ENCODE peak calls at places on chromosomes 11 and 22, in ten cellular contexts. One of them, this sample, is unnamed.

GRCh38 chr22:22741843-22742242 is 97.4 kb downstream of the GGTLC2 start:
- DNase-seq in PC-9: no peak
- DNase-seq in neural progenitor cell: no peak
- DNase-seq in IMR-90: no peak
- DNase-seq in mammary epithelial cell: no peak
- DNase-seq in OCI-LY7: no peak
- DNase-seq in GM12878: no peak
- DNase-seq in K562: no peak
- DNase-seq in fibroblast of lung: no peak
- DNase-seq in H1: no peak
- DNase-seq in this sample: no peak

GRCh38 chr11:84289381-84289906 is 1003.3 kb upstream of the CCDC90B start:
- DNase-seq in PC-9: no peak
- DNase-seq in neural progenitor cell: no peak
- DNase-seq in IMR-90: peak; percentile 78
- DNase-seq in mammary epithelial cell: peak; percentile 55
- DNase-seq in OCI-LY7: no peak
- DNase-seq in GM12878: peak; percentile 55
- DNase-seq in K562: no peak
- DNase-seq in fibroblast of lung: peak; percentile 91
- DNase-seq in H1: no peak
- DNase-seq in this sample: no peak

GRCh38 chr11:84384637-84385227 is 1098.6 kb upstream of the CCDC90B start:
- DNase-seq in PC-9: peak; percentile 27
- DNase-seq in neural progenitor cell: peak; percentile 65
- DNase-seq in IMR-90: peak; percentile 34
- DNase-seq in mammary epithelial cell: peak; percentile 28
- DNase-seq in OCI-LY7: peak; percentile 53
- DNase-seq in GM12878: no peak
- DNase-seq in K562: peak; percentile 44
- DNase-seq in fibroblast of lung: peak; percentile 30
- DNase-seq in H1: peak; percentile 66
- DNase-seq in this sample: no peak

GRCh38 chr22:35930933-35931332 is 97.7 kb downstream of the RBFOX2 start:
- DNase-seq in PC-9: peak; percentile 3
- DNase-seq in neural progenitor cell: peak; percentile 54
- DNase-seq in IMR-90: peak; percentile 80
- DNase-seq in mammary epithelial cell: peak; percentile 44
- DNase-seq in OCI-LY7: peak; percentile 80
- DNase-seq in GM12878: peak; percentile 24
- DNase-seq in K562: peak; percentile 64
- DNase-seq in fibroblast of lung: peak; percentile 69
- DNase-seq in H1: no peak
- DNase-seq in this sample: peak; percentile 44

GRCh38 chr11:17411418-17411817 is 23.0 kb upstream of the KCNJ11 start:
- DNase-seq in PC-9: no peak
- DNase-seq in neural progenitor cell: no peak
- DNase-seq in IMR-90: no peak
- DNase-seq in mammary epithelial cell: no peak
- DNase-seq in OCI-LY7: no peak
- DNase-seq in GM12878: no peak
- DNase-seq in K562: no peak
- DNase-seq in fibroblast of lung: no peak
- DNase-seq in H1: no peak
- DNase-seq in this sample: no peak

GRCh38 chr11:28058333-28058732 is 49.6 kb downstream of the KIF18A start:
- DNase-seq in PC-9: no peak
- DNase-seq in neural progenitor cell: peak; percentile 1
- DNase-seq in IMR-90: peak; percentile 51
- DNase-seq in mammary epithelial cell: no peak
- DNase-seq in OCI-LY7: no peak
- DNase-seq in GM12878: no peak
- DNase-seq in K562: no peak
- DNase-seq in fibroblast of lung: peak; percentile 71
- DNase-seq in H1: no peak
- DNase-seq in this sample: no peak

GRCh38 chr22:50274311-50274710 is 4.1 kb upstream of the MAPK11 start:
- DNase-seq in PC-9: peak; percentile 58
- DNase-seq in neural progenitor cell: peak; percentile 81
- DNase-seq in IMR-90: peak; percentile 54
- DNase-seq in mammary epithelial cell: no peak
- DNase-seq in OCI-LY7: peak; percentile 80
- DNase-seq in GM12878: no peak
- DNase-seq in K562: peak; percentile 64
- DNase-seq in fibroblast of lung: peak; percentile 59
- DNase-seq in H1: no peak
- DNase-seq in this sample: no peak

GRCh38 chr11:88404932-88405710 is 67.6 kb upstream of the CTSC start:
- DNase-seq in PC-9: no peak
- DNase-seq in neural progenitor cell: no peak
- DNase-seq in IMR-90: no peak
- DNase-seq in mammary epithelial cell: peak; percentile 93
- DNase-seq in OCI-LY7: no peak
- DNase-seq in GM12878: no peak
- DNase-seq in K562: no peak
- DNase-seq in fibroblast of lung: no peak
- DNase-seq in H1: no peak
- DNase-seq in this sample: no peak

GRCh38 chr11:117872420-117872961 is 4.0 kb downstream of the FXYD6 start:
- DNase-seq in PC-9: no peak
- DNase-seq in neural progenitor cell: no peak
- DNase-seq in IMR-90: no peak
- DNase-seq in mammary epithelial cell: no peak
- DNase-seq in OCI-LY7: no peak
- DNase-seq in GM12878: no peak
- DNase-seq in K562: no peak
- DNase-seq in fibroblast of lung: no peak
- DNase-seq in H1: no peak
- DNase-seq in this sample: no peak

GRCh38 chr11:116842909-116843308 is 5.5 kb upstream of the APOA1 start:
- DNase-seq in PC-9: no peak
- DNase-seq in neural progenitor cell: no peak
- DNase-seq in IMR-90: no peak
- DNase-seq in mammary epithelial cell: no peak
- DNase-seq in OCI-LY7: no peak
- DNase-seq in GM12878: no peak
- DNase-seq in K562: no peak
- DNase-seq in fibroblast of lung: no peak
- DNase-seq in H1: no peak
- DNase-seq in this sample: no peak

GRCh38 chr11:65611028-65611757 is 2.8 kb downstream of the MAP3K11 start:
- DNase-seq in PC-9: no peak
- DNase-seq in neural progenitor cell: no peak
- DNase-seq in IMR-90: no peak
- DNase-seq in mammary epithelial cell: no peak
- DNase-seq in OCI-LY7: no peak
- DNase-seq in GM12878: no peak
- DNase-seq in K562: no peak
- DNase-seq in fibroblast of lung: no peak
- DNase-seq in H1: no peak
- DNase-seq in this sample: no peak

GRCh38 chr11:82980947-82981346 is 79.4 kb downstream of the DDIAS start:
- DNase-seq in PC-9: no peak
- DNase-seq in neural progenitor cell: no peak
- DNase-seq in IMR-90: no peak
- DNase-seq in mammary epithelial cell: no peak
- DNase-seq in OCI-LY7: no peak
- DNase-seq in GM12878: no peak
- DNase-seq in K562: no peak
- DNase-seq in fibroblast of lung: no peak
- DNase-seq in H1: no peak
- DNase-seq in this sample: no peak
- H3K27ac ChIP-seq in PC-9: no peak overlapping the region
- H3K27ac ChIP-seq in neural progenitor cell: no peak overlapping the region
- H3K27ac ChIP-seq in IMR-90: no peak overlapping the region
- H3K27ac ChIP-seq in mammary epithelial cell: no peak overlapping the region
- H3K27ac ChIP-seq in OCI-LY7: no peak overlapping the region
- H3K27ac ChIP-seq in GM12878: no peak overlapping the region
- H3K27ac ChIP-seq in K562: no peak overlapping the region
- H3K27ac ChIP-seq in fibroblast of lung: no peak overlapping the region
- H3K27ac ChIP-seq in H1: no peak overlapping the region
- H3K27ac ChIP-seq in this sample: no peak overlapping the region

DNA sequence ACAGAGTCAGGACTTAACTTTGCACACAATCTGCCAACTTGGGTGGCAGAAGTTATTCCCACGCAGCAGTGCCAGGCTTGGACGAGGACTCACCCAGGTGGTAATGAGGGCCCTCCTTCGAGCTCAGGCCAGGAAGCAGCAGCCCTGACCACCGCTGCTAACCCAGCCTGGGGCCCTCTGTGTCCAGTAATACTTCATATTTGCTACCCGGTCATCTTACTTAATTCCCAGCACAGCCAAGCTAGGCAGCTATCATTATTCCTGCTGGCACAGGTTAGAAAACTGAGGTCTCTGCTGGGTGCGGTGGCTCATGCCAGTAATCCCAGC is 15.4 kb upstream of the LRP5 start:
- DNase-seq in PC-9: no peak
- DNase-seq in neural progenitor cell: no peak
- DNase-seq in IMR-90: no peak
- DNase-seq in mammary epithelial cell: no peak
- DNase-seq in OCI-LY7: no peak
- DNase-seq in GM12878: no peak
- DNase-seq in K562: no peak
- DNase-seq in fibroblast of lung: no peak
- DNase-seq in H1: no peak
- DNase-seq in this sample: no peak
- H3K4me2 ChIP-seq in PC-9: no peak overlapping the region
- H3K4me2 ChIP-seq in neural progenitor cell: no peak overlapping the region
- H3K4me2 ChIP-seq in IMR-90: no peak overlapping the region
- H3K4me2 ChIP-seq in mammary epithelial cell: no peak overlapping the region
- H3K4me2 ChIP-seq in OCI-LY7: peak overlapping the region; percentile 32
- H3K4me2 ChIP-seq in GM12878: no peak overlapping the region
- H3K4me2 ChIP-seq in K562: no peak overlapping the region
- H3K4me2 ChIP-seq in fibroblast of lung: no peak overlapping the region
- H3K4me2 ChIP-seq in H1: no peak overlapping the region
- H3K4me2 ChIP-seq in this sample: no peak overlapping the region

DNA sequence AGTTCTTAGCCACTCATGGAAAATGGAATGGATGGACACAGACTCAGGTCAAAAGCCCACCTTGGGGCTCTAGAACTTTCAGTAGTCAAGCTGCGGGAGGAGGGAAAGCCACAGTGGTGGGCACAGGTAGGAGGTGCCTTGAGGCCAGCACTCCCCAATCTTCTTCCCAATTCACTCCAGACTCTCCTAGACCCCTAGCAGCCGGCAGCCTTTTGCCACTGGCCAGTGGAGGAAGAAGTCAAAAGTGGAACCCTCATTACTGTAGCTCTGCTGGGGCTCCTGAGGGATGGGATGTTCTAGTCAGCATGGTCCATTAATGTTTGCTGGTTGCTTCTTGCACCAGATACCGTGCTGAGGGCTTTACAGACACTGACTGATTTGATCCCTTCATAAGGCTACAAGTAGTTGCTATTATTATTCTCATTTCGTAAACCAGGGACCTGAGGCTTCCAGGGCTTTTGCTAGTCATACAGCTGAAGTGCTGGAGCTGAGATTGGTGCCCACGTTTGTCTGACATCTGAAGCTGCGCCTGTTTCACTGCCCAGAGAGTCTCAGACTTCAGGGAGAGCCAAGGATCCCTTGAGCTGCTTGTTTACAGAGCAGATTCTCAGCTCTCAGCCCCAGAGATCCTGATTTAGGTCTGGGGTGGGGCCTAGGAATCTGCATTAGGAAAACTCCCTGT is 1.1 kb downstream of the UCP3 start:
- DNase-seq in PC-9: no peak
- DNase-seq in neural progenitor cell: no peak
- DNase-seq in IMR-90: no peak
- DNase-seq in mammary epithelial cell: no peak
- DNase-seq in OCI-LY7: no peak
- DNase-seq in GM12878: no peak
- DNase-seq in K562: no peak
- DNase-seq in fibroblast of lung: no peak
- DNase-seq in H1: no peak
- DNase-seq in this sample: no peak
- H3K36me3 ChIP-seq in PC-9: no peaks in the 10 kb centered on the region
- H3K36me3 ChIP-seq in neural progenitor cell: no peaks in the 10 kb centered on the region
- H3K36me3 ChIP-seq in IMR-90: peaks cover 3% of the 10 kb centered on the region
- H3K36me3 ChIP-seq in mammary epithelial cell: no peaks in the 10 kb centered on the region
- H3K36me3 ChIP-seq in OCI-LY7: no peaks in the 10 kb centered on the region
- H3K36me3 ChIP-seq in GM12878: peaks cover 1% of the 10 kb centered on the region
- H3K36me3 ChIP-seq in K562: no peaks in the 10 kb centered on the region
- H3K36me3 ChIP-seq in fibroblast of lung: no peaks in the 10 kb centered on the region
- H3K36me3 ChIP-seq in H1: no peaks in the 10 kb centered on the region
- H3K36me3 ChIP-seq in this sample: no peaks in the 10 kb centered on the region

GRCh38 chr22:45508814-45509213 is 6.1 kb downstream of the FBLN1 start:
- DNase-seq in PC-9: no peak
- DNase-seq in neural progenitor cell: no peak
- DNase-seq in IMR-90: no peak
- DNase-seq in mammary epithelial cell: no peak
- DNase-seq in OCI-LY7: no peak
- DNase-seq in GM12878: no peak
- DNase-seq in K562: no peak
- DNase-seq in fibroblast of lung: no peak
- DNase-seq in H1: no peak
- DNase-seq in this sample: no peak

GRCh38 chr22:45510376-45511232 is 7.9 kb downstream of the FBLN1 start:
- DNase-seq in PC-9: no peak
- DNase-seq in neural progenitor cell: no peak
- DNase-seq in IMR-90: no peak
- DNase-seq in mammary epithelial cell: no peak
- DNase-seq in OCI-LY7: no peak
- DNase-seq in GM12878: no peak
- DNase-seq in K562: no peak
- DNase-seq in fibroblast of lung: peak; percentile 53
- DNase-seq in H1: no peak
- DNase-seq in this sample: no peak

GRCh38 chr22:45512363-45512762 is 9.7 kb downstream of the FBLN1 start:
- DNase-seq in PC-9: no peak
- DNase-seq in neural progenitor cell: no peak
- DNase-seq in IMR-90: no peak
- DNase-seq in mammary epithelial cell: no peak
- DNase-seq in OCI-LY7: no peak
- DNase-seq in GM12878: no peak
- DNase-seq in K562: no peak
- DNase-seq in fibroblast of lung: no peak
- DNase-seq in H1: no peak
- DNase-seq in this sample: no peak

GRCh38 chr22:45515678-45516077 is 13.0 kb downstream of the FBLN1 start:
- DNase-seq in PC-9: no peak
- DNase-seq in neural progenitor cell: no peak
- DNase-seq in IMR-90: no peak
- DNase-seq in mammary epithelial cell: no peak
- DNase-seq in OCI-LY7: no peak
- DNase-seq in GM12878: no peak
- DNase-seq in K562: no peak
- DNase-seq in fibroblast of lung: no peak
- DNase-seq in H1: no peak
- DNase-seq in this sample: no peak

DNA sequence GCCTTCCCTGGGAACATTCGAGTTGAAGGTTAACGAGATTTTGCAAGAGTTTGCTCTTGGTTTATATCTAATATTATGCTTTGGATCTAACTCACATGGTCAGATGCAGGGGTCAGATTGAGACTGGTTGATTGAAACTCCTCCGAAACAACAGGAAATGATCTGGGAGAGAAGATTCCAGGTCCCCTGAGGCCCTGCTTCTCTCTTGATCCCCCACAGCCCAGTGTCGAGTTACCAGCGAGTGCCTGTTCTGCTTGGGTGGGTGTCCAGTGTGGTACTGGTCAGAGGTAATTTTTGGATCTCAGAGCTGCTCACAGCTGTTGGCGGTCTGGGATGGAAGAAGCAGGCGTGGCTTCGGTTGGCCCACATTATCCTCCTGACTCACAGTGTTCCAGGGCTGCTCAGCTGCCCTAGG is 9.2 kb downstream of the FBLN1 start:
- DNase-seq in PC-9: no peak
- DNase-seq in neural progenitor cell: no peak
- DNase-seq in IMR-90: peak; percentile 93
- DNase-seq in mammary epithelial cell: no peak
- DNase-seq in OCI-LY7: no peak
- DNase-seq in GM12878: no peak
- DNase-seq in K562: no peak
- DNase-seq in fibroblast of lung: peak; percentile 91
- DNase-seq in H1: no peak
- DNase-seq in this sample: no peak
- H3K27ac ChIP-seq in PC-9: no peak overlapping the region
- H3K27ac ChIP-seq in neural progenitor cell: peak overlapping the region; percentile 27
- H3K27ac ChIP-seq in IMR-90: peak overlapping the region; percentile 61
- H3K27ac ChIP-seq in mammary epithelial cell: no peak overlapping the region
- H3K27ac ChIP-seq in OCI-LY7: no peak overlapping the region
- H3K27ac ChIP-seq in GM12878: no peak overlapping the region
- H3K27ac ChIP-seq in K562: no peak overlapping the region
- H3K27ac ChIP-seq in fibroblast of lung: peak overlapping the region; percentile 11
- H3K27ac ChIP-seq in H1: no peak overlapping the region
- H3K27ac ChIP-seq in this sample: no peak overlapping the region

This sample was measured in HCT116.